ENCODE peak calls at places on chromosomes 12 and 14, in nine cellular contexts. One of them, this sample, is unnamed.

GRCh38 chr14:100891501-100892445 is 11.7 kb downstream of the RTL1 start:
- DNase-seq in lower leg skin: peak
- DNase-seq in heart left ventricle: peak
- DNase-seq in neural progenitor cell: no peak
- DNase-seq in mucosa of descending colon: no peak
- DNase-seq in fibroblast of the aortic adventitia: no peak
- DNase-seq in cardiac fibroblast: no peak
- DNase-seq in AG10803: no peak
- DNase-seq in HFF-Myc: no peak
- DNase-seq in this sample: no peak

GRCh38 chr14:99883866-99884650 is 90.8 kb downstream of the EML1 start:
- DNase-seq in cardiac fibroblast: no peak
- DNase-seq in mucosa of descending colon: no peak
- DNase-seq in neural progenitor cell: peak
- DNase-seq in HFF-Myc: no peak
- DNase-seq in lower leg skin: no peak
- DNase-seq in AG10803: no peak
- DNase-seq in fibroblast of the aortic adventitia: no peak
- DNase-seq in heart left ventricle: no peak
- DNase-seq in this sample: no peak

GRCh38 chr14:73467800-73468199 is 9.5 kb upstream of the NUMB start:
- DNase-seq in cardiac fibroblast: peak
- DNase-seq in heart left ventricle: no peak
- DNase-seq in HFF-Myc: no peak
- DNase-seq in neural progenitor cell: no peak
- DNase-seq in fibroblast of the aortic adventitia: no peak
- DNase-seq in mucosa of descending colon: no peak
- DNase-seq in AG10803: peak
- DNase-seq in lower leg skin: peak
- DNase-seq in this sample: no peak

GRCh38 chr12:106282457-106283097 is 20.0 kb upstream of the TCP11L2 start:
- DNase-seq in mucosa of descending colon: no peak
- DNase-seq in AG10803: peak
- DNase-seq in neural progenitor cell: peak
- DNase-seq in fibroblast of the aortic adventitia: peak
- DNase-seq in cardiac fibroblast: peak
- DNase-seq in HFF-Myc: no peak
- DNase-seq in lower leg skin: no peak
- DNase-seq in heart left ventricle: no peak
- DNase-seq in this sample: no peak

GRCh38 chr12:10607885-10608458 is 5.4 kb downstream of the MAGOHB start:
- DNase-seq in lower leg skin: no peak
- DNase-seq in mucosa of descending colon: no peak
- DNase-seq in heart left ventricle: no peak
- DNase-seq in fibroblast of the aortic adventitia: no peak
- DNase-seq in cardiac fibroblast: peak
- DNase-seq in neural progenitor cell: no peak
- DNase-seq in HFF-Myc: no peak
- DNase-seq in AG10803: peak
- DNase-seq in this sample: no peak

GRCh38 chr14:73610692-73611091 is 1.6 kb upstream of the ACOT6 start:
- DNase-seq in HFF-Myc: no peak
- DNase-seq in cardiac fibroblast: peak
- DNase-seq in mucosa of descending colon: no peak
- DNase-seq in neural progenitor cell: peak
- DNase-seq in AG10803: no peak
- DNase-seq in heart left ventricle: no peak
- DNase-seq in fibroblast of the aortic adventitia: no peak
- DNase-seq in lower leg skin: no peak
- DNase-seq in this sample: no peak

GRCh38 chr12:6146509-6146908 is 22.0 kb upstream of the VWF start:
- DNase-seq in cardiac fibroblast: no peak
- DNase-seq in fibroblast of the aortic adventitia: no peak
- DNase-seq in HFF-Myc: no peak
- DNase-seq in mucosa of descending colon: no peak
- DNase-seq in neural progenitor cell: no peak
- DNase-seq in lower leg skin: peak
- DNase-seq in heart left ventricle: no peak
- DNase-seq in AG10803: no peak
- DNase-seq in this sample: no peak

GRCh38 chr12:96571101-96571862 is 81.9 kb downstream of the CFAP54 start:
- DNase-seq in HFF-Myc: no peak
- DNase-seq in AG10803: no peak
- DNase-seq in neural progenitor cell: no peak
- DNase-seq in cardiac fibroblast: no peak
- DNase-seq in fibroblast of the aortic adventitia: no peak
- DNase-seq in mucosa of descending colon: no peak
- DNase-seq in lower leg skin: no peak
- DNase-seq in heart left ventricle: no peak
- DNase-seq in this sample: no peak

GRCh38 chr14:58746261-58746660 is 108.5 kb downstream of the DACT1 start:
- DNase-seq in cardiac fibroblast: peak
- DNase-seq in lower leg skin: no peak
- DNase-seq in mucosa of descending colon: no peak
- DNase-seq in neural progenitor cell: no peak
- DNase-seq in heart left ventricle: no peak
- DNase-seq in fibroblast of the aortic adventitia: peak
- DNase-seq in HFF-Myc: no peak
- DNase-seq in AG10803: peak
- DNase-seq in this sample: peak

GRCh38 chr14:99181246-99181645 is 90.8 kb downstream of the BCL11B start:
- DNase-seq in mucosa of descending colon: no peak
- DNase-seq in fibroblast of the aortic adventitia: no peak
- DNase-seq in cardiac fibroblast: no peak
- DNase-seq in lower leg skin: no peak
- DNase-seq in heart left ventricle: no peak
- DNase-seq in AG10803: no peak
- DNase-seq in HFF-Myc: no peak
- DNase-seq in neural progenitor cell: no peak
- DNase-seq in this sample: no peak

GRCh38 chr12:12946686-12947355 is 5.1 kb downstream of the GPRC5D start:
- DNase-seq in fibroblast of the aortic adventitia: no peak
- DNase-seq in cardiac fibroblast: no peak
- DNase-seq in mucosa of descending colon: no peak
- DNase-seq in AG10803: peak
- DNase-seq in lower leg skin: no peak
- DNase-seq in HFF-Myc: no peak
- DNase-seq in heart left ventricle: no peak
- DNase-seq in neural progenitor cell: no peak
- DNase-seq in this sample: no peak

GRCh38 chr12:127620956-127621355 is 646.0 kb upstream of the TMEM132C start:
- DNase-seq in HFF-Myc: no peak
- DNase-seq in neural progenitor cell: peak
- DNase-seq in cardiac fibroblast: no peak
- DNase-seq in lower leg skin: no peak
- DNase-seq in AG10803: no peak
- DNase-seq in mucosa of descending colon: no peak
- DNase-seq in fibroblast of the aortic adventitia: no peak
- DNase-seq in heart left ventricle: no peak
- DNase-seq in this sample: no peak

GRCh38 chr12:114443607-114444421 is 37.9 kb upstream of the TBX5 start:
- DNase-seq in mucosa of descending colon: no peak
- DNase-seq in AG10803: no peak
- DNase-seq in HFF-Myc: no peak
- DNase-seq in lower leg skin: no peak
- DNase-seq in heart left ventricle: peak
- DNase-seq in neural progenitor cell: peak
- DNase-seq in fibroblast of the aortic adventitia: no peak
- DNase-seq in cardiac fibroblast: no peak
- DNase-seq in this sample: no peak

GRCh38 chr12:46179693-46180452 is 89.0 kb downstream of the SLC38A1 start:
- DNase-seq in neural progenitor cell: no peak
- DNase-seq in AG10803: no peak
- DNase-seq in HFF-Myc: no peak
- DNase-seq in mucosa of descending colon: no peak
- DNase-seq in heart left ventricle: no peak
- DNase-seq in fibroblast of the aortic adventitia: no peak
- DNase-seq in cardiac fibroblast: no peak
- DNase-seq in lower leg skin: no peak
- DNase-seq in this sample: no peak

GRCh38 chr14:23252420-23253333 is 14.9 kb downstream of the RNF212B start:
- DNase-seq in mucosa of descending colon: no peak
- DNase-seq in heart left ventricle: no peak
- DNase-seq in neural progenitor cell: peak
- DNase-seq in cardiac fibroblast: no peak
- DNase-seq in fibroblast of the aortic adventitia: no peak
- DNase-seq in AG10803: no peak
- DNase-seq in lower leg skin: no peak
- DNase-seq in HFF-Myc: no peak
- DNase-seq in this sample: no peak

DNA sequence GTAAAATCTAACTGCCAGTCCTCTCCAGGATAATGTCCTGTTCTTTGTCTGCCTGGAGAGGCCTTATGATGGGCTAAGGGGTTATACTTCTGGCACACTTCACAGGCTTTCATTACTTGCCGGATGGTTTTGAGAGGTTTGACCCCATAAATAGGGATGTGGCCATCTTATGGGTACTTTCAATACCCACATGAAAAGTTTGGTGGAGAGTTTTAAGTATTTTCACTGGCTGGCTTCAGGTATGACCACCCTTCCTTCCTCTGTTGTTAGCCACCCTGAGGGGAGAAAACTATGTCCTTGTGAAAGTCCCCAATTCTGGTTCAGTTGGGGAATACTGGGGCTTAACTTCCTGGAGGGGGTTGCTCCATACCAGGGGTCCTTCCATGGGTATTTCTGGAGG is 54.8 kb downstream of the ASCL4 start:
- DNase-seq in neural progenitor cell: no peak
- DNase-seq in lower leg skin: no peak
- DNase-seq in AG10803: no peak
- DNase-seq in cardiac fibroblast: no peak
- DNase-seq in heart left ventricle: no peak
- DNase-seq in HFF-Myc: no peak
- DNase-seq in fibroblast of the aortic adventitia: no peak
- DNase-seq in mucosa of descending colon: no peak
- DNase-seq in this sample: no peak
- H3K4me3 ChIP-seq in neural progenitor cell: no peak
- H3K4me3 ChIP-seq in lower leg skin: no peak
- H3K4me3 ChIP-seq in AG10803: no peak
- H3K4me3 ChIP-seq in cardiac fibroblast: no peak
- H3K4me3 ChIP-seq in heart left ventricle: no peak
- H3K4me3 ChIP-seq in HFF-Myc: no peak
- H3K4me3 ChIP-seq in fibroblast of the aortic adventitia: no peak
- H3K4me3 ChIP-seq in mucosa of descending colon: no peak
- H3K4me3 ChIP-seq in this sample: no peak

GRCh38 chr12:4603946-4604345 is 41.9 kb downstream of the DYRK4 start:
- DNase-seq in lower leg skin: no peak
- DNase-seq in HFF-Myc: no peak
- DNase-seq in fibroblast of the aortic adventitia: no peak
- DNase-seq in cardiac fibroblast: no peak
- DNase-seq in heart left ventricle: no peak
- DNase-seq in AG10803: no peak
- DNase-seq in mucosa of descending colon: no peak
- DNase-seq in neural progenitor cell: no peak
- DNase-seq in this sample: peak

GRCh38 chr12:4610481-4610880 is 38.4 kb downstream of the AKAP3 start:
- DNase-seq in lower leg skin: no peak
- DNase-seq in mucosa of descending colon: no peak
- DNase-seq in fibroblast of the aortic adventitia: no peak
- DNase-seq in cardiac fibroblast: no peak
- DNase-seq in HFF-Myc: no peak
- DNase-seq in neural progenitor cell: no peak
- DNase-seq in heart left ventricle: no peak
- DNase-seq in AG10803: no peak
- DNase-seq in this sample: no peak

GRCh38 chr12:4609071-4609470 is 39.8 kb downstream of the AKAP3 start:
- DNase-seq in HFF-Myc: no peak
- DNase-seq in AG10803: no peak
- DNase-seq in lower leg skin: no peak
- DNase-seq in heart left ventricle: no peak
- DNase-seq in cardiac fibroblast: peak
- DNase-seq in mucosa of descending colon: no peak
- DNase-seq in neural progenitor cell: no peak
- DNase-seq in fibroblast of the aortic adventitia: no peak
- DNase-seq in this sample: no peak

GRCh38 chr12:4607056-4607455 is 41.8 kb downstream of the AKAP3 start:
- DNase-seq in fibroblast of the aortic adventitia: peak
- DNase-seq in AG10803: no peak
- DNase-seq in lower leg skin: no peak
- DNase-seq in mucosa of descending colon: no peak
- DNase-seq in heart left ventricle: no peak
- DNase-seq in HFF-Myc: no peak
- DNase-seq in cardiac fibroblast: peak
- DNase-seq in neural progenitor cell: peak
- DNase-seq in this sample: no peak

GRCh38 chr12:4604684-4605193 is 42.7 kb downstream of the DYRK4 start:
- DNase-seq in cardiac fibroblast: peak
- DNase-seq in AG10803: peak
- DNase-seq in heart left ventricle: peak
- DNase-seq in fibroblast of the aortic adventitia: peak
- DNase-seq in lower leg skin: peak
- DNase-seq in neural progenitor cell: peak
- DNase-seq in HFF-Myc: peak
- DNase-seq in mucosa of descending colon: peak
- DNase-seq in this sample: peak
- TF ChIP-seq CTCF in cardiac fibroblast: peak
- TF ChIP-seq CTCF in AG10803: peak
- TF ChIP-seq CTCF in heart left ventricle: peak
- TF ChIP-seq CTCF in fibroblast of the aortic adventitia: peak
- TF ChIP-seq CTCF in lower leg skin: no peak
- TF ChIP-seq CTCF in neural progenitor cell: peak
- TF ChIP-seq CTCF in HFF-Myc: peak
- TF ChIP-seq CTCF in mucosa of descending colon: peak
- TF ChIP-seq CTCF in this sample: peak

GRCh38 chr14:68949236-68949965 is 29.7 kb downstream of the ACTN1 start:
- DNase-seq in lower leg skin: no peak
- DNase-seq in fibroblast of the aortic adventitia: peak
- DNase-seq in cardiac fibroblast: no peak
- DNase-seq in neural progenitor cell: no peak
- DNase-seq in heart left ventricle: no peak
- DNase-seq in mucosa of descending colon: no peak
- DNase-seq in AG10803: no peak
- DNase-seq in HFF-Myc: no peak
- DNase-seq in this sample: no peak
- H3K4me3 ChIP-seq in lower leg skin: no peak
- H3K4me3 ChIP-seq in fibroblast of the aortic adventitia: no peak
- H3K4me3 ChIP-seq in cardiac fibroblast: no peak
- H3K4me3 ChIP-seq in neural progenitor cell: no peak
- H3K4me3 ChIP-seq in heart left ventricle: no peak
- H3K4me3 ChIP-seq in mucosa of descending colon: no peak
- H3K4me3 ChIP-seq in AG10803: no peak
- H3K4me3 ChIP-seq in HFF-Myc: no peak
- H3K4me3 ChIP-seq in this sample: no peak

GRCh38 chr14:22107734-22108133 is 434.1 kb upstream of the OR4E1 start:
- DNase-seq in mucosa of descending colon: no peak
- DNase-seq in lower leg skin: no peak
- DNase-seq in heart left ventricle: no peak
- DNase-seq in AG10803: no peak
- DNase-seq in cardiac fibroblast: no peak
- DNase-seq in HFF-Myc: no peak
- DNase-seq in neural progenitor cell: no peak
- DNase-seq in fibroblast of the aortic adventitia: no peak
- DNase-seq in this sample: no peak

GRCh38 chr14:22106700-22107697 is 433.4 kb upstream of the OR4E1 start:
- DNase-seq in HFF-Myc: no peak
- DNase-seq in neural progenitor cell: no peak
- DNase-seq in mucosa of descending colon: no peak
- DNase-seq in heart left ventricle: no peak
- DNase-seq in fibroblast of the aortic adventitia: no peak
- DNase-seq in AG10803: no peak
- DNase-seq in lower leg skin: no peak
- DNase-seq in cardiac fibroblast: no peak
- DNase-seq in this sample: no peak

GRCh38 chr14:22113401-22113800 is 439.8 kb upstream of the OR4E1 start:
- DNase-seq in AG10803: no peak
- DNase-seq in mucosa of descending colon: no peak
- DNase-seq in fibroblast of the aortic adventitia: no peak
- DNase-seq in cardiac fibroblast: no peak
- DNase-seq in neural progenitor cell: no peak
- DNase-seq in HFF-Myc: no peak
- DNase-seq in heart left ventricle: no peak
- DNase-seq in lower leg skin: no peak
- DNase-seq in this sample: no peak

GRCh38 chr14:22112004-22112403 is 438.4 kb upstream of the OR4E1 start:
- DNase-seq in mucosa of descending colon: no peak
- DNase-seq in neural progenitor cell: peak
- DNase-seq in AG10803: no peak
- DNase-seq in fibroblast of the aortic adventitia: no peak
- DNase-seq in lower leg skin: no peak
- DNase-seq in cardiac fibroblast: no peak
- DNase-seq in HFF-Myc: no peak
- DNase-seq in heart left ventricle: no peak
- DNase-seq in this sample: no peak
- TF ChIP-seq CTCF in mucosa of descending colon: peak
- TF ChIP-seq CTCF in neural progenitor cell: peak
- TF ChIP-seq CTCF in AG10803: peak
- TF ChIP-seq CTCF in fibroblast of the aortic adventitia: peak
- TF ChIP-seq CTCF in lower leg skin: no peak
- TF ChIP-seq CTCF in cardiac fibroblast: peak
- TF ChIP-seq CTCF in HFF-Myc: peak
- TF ChIP-seq CTCF in heart left ventricle: peak
- TF ChIP-seq CTCF in this sample: peak

This sample was measured in LNCaP clone FGC.